ENCODE peak calls at places on chromosomes 4 and X, in four cellular contexts. One of them, this sample, is unnamed.

GRCh38 chr4:153684182-153685073 is at the start of gene TLR2:
- DNase-seq in GM23248: peak; percentile 47
- DNase-seq in stimulated activated CD4-positive, alpha-beta T cell treated with anti-CD3 and anti-CD28 coated beads, Interleukin-15, amount 100 ng/mL, for 1 hour: peak; percentile 41
- DNase-seq in NCI-H1417: peak; percentile 59
- DNase-seq in this sample: peak; percentile 26

GRCh38 chr4:188534917-188535316 is 395.7 kb downstream of the TRIML1 start:
- DNase-seq in GM23248: no peak
- DNase-seq in stimulated activated CD4-positive, alpha-beta T cell treated with anti-CD3 and anti-CD28 coated beads, Interleukin-15, amount 100 ng/mL, for 1 hour: no peak
- DNase-seq in NCI-H1417: no peak
- DNase-seq in this sample: no peak

GRCh38 chr4:68466185-68466584 is 18.9 kb downstream of the TMPRSS11E start:
- DNase-seq in stimulated activated CD4-positive, alpha-beta T cell treated with anti-CD3 and anti-CD28 coated beads, Interleukin-15, amount 100 ng/mL, for 1 hour: no peak
- DNase-seq in NCI-H1417: no peak
- DNase-seq in GM23248: peak; percentile 92
- DNase-seq in this sample: no peak

GRCh38 chrX:30215357-30215843 is at the start of gene MAGEB2:
- DNase-seq in GM23248: no peak
- DNase-seq in stimulated activated CD4-positive, alpha-beta T cell treated with anti-CD3 and anti-CD28 coated beads, Interleukin-15, amount 100 ng/mL, for 1 hour: no peak
- DNase-seq in NCI-H1417: no peak
- DNase-seq in this sample: no peak

GRCh38 chr4:173182403-173182802 is 13.8 kb downstream of the GALNT7 start:
- DNase-seq in NCI-H1417: no peak
- DNase-seq in stimulated activated CD4-positive, alpha-beta T cell treated with anti-CD3 and anti-CD28 coated beads, Interleukin-15, amount 100 ng/mL, for 1 hour: no peak
- DNase-seq in GM23248: peak; percentile 80
- DNase-seq in this sample: no peak

GRCh38 chr4:108240356-108240755 is 71.6 kb upstream of the LEF1 start:
- DNase-seq in GM23248: no peak
- DNase-seq in NCI-H1417: no peak
- DNase-seq in stimulated activated CD4-positive, alpha-beta T cell treated with anti-CD3 and anti-CD28 coated beads, Interleukin-15, amount 100 ng/mL, for 1 hour: no peak
- DNase-seq in this sample: no peak

GRCh38 chr4:48620861-48621260 is 130.8 kb downstream of the ZAR1 start:
- DNase-seq in GM23248: no peak
- DNase-seq in stimulated activated CD4-positive, alpha-beta T cell treated with anti-CD3 and anti-CD28 coated beads, Interleukin-15, amount 100 ng/mL, for 1 hour: no peak
- DNase-seq in NCI-H1417: no peak
- DNase-seq in this sample: no peak

GRCh38 chrX:35699642-35700041 is 98.5 kb upstream of the MAGEB16 start:
- DNase-seq in NCI-H1417: no peak
- DNase-seq in stimulated activated CD4-positive, alpha-beta T cell treated with anti-CD3 and anti-CD28 coated beads, Interleukin-15, amount 100 ng/mL, for 1 hour: no peak
- DNase-seq in GM23248: no peak
- DNase-seq in this sample: no peak

GRCh38 chr4:1939664-1940509 is 68.7 kb downstream of the NSD2 start:
- DNase-seq in GM23248: peak; percentile 91
- DNase-seq in NCI-H1417: no peak
- DNase-seq in stimulated activated CD4-positive, alpha-beta T cell treated with anti-CD3 and anti-CD28 coated beads, Interleukin-15, amount 100 ng/mL, for 1 hour: no peak
- DNase-seq in this sample: no peak

GRCh38 chr4:76950846-76951321 is 1.3 kb downstream of the SEPTIN11 start:
- DNase-seq in NCI-H1417: peak; percentile 76
- DNase-seq in stimulated activated CD4-positive, alpha-beta T cell treated with anti-CD3 and anti-CD28 coated beads, Interleukin-15, amount 100 ng/mL, for 1 hour: no peak
- DNase-seq in GM23248: peak; percentile 58
- DNase-seq in this sample: no peak

GRCh38 chr4:182885738-182886077 is 31.5 kb downstream of the DCTD start:
- DNase-seq in stimulated activated CD4-positive, alpha-beta T cell treated with anti-CD3 and anti-CD28 coated beads, Interleukin-15, amount 100 ng/mL, for 1 hour: no peak
- DNase-seq in GM23248: no peak
- DNase-seq in NCI-H1417: no peak
- DNase-seq in this sample: no peak

GRCh38 chrX:47242321-47242720 is 9.5 kb downstream of the USP11 start:
- DNase-seq in GM23248: no peak
- DNase-seq in stimulated activated CD4-positive, alpha-beta T cell treated with anti-CD3 and anti-CD28 coated beads, Interleukin-15, amount 100 ng/mL, for 1 hour: no peak
- DNase-seq in NCI-H1417: no peak
- DNase-seq in this sample: no peak

GRCh38 chr4:16721618-16722291 is 176.7 kb downstream of the LDB2 start:
- DNase-seq in GM23248: peak; percentile 73
- DNase-seq in NCI-H1417: no peak
- DNase-seq in stimulated activated CD4-positive, alpha-beta T cell treated with anti-CD3 and anti-CD28 coated beads, Interleukin-15, amount 100 ng/mL, for 1 hour: no peak
- DNase-seq in this sample: no peak

GRCh38 chr4:40736910-40737309 is 12.8 kb upstream of the NSUN7 start:
- DNase-seq in stimulated activated CD4-positive, alpha-beta T cell treated with anti-CD3 and anti-CD28 coated beads, Interleukin-15, amount 100 ng/mL, for 1 hour: no peak
- DNase-seq in NCI-H1417: peak; percentile 22
- DNase-seq in GM23248: peak; percentile 59
- DNase-seq in this sample: no peak

GRCh38 chrX:13430136-13430827 is 110.4 kb upstream of the ATXN3L start:
- DNase-seq in GM23248: peak; percentile 58
- DNase-seq in stimulated activated CD4-positive, alpha-beta T cell treated with anti-CD3 and anti-CD28 coated beads, Interleukin-15, amount 100 ng/mL, for 1 hour: no peak
- DNase-seq in NCI-H1417: no peak
- DNase-seq in this sample: no peak

GRCh38 chr4:109302366-109303140 is at the start of gene COL25A1:
- DNase-seq in GM23248: peak; percentile 53
- DNase-seq in stimulated activated CD4-positive, alpha-beta T cell treated with anti-CD3 and anti-CD28 coated beads, Interleukin-15, amount 100 ng/mL, for 1 hour: no peak
- DNase-seq in NCI-H1417: peak; percentile 91
- DNase-seq in this sample: no peak

GRCh38 chr4:99790796-99791617 is 25.6 kb upstream of the DAPP1 start:
- DNase-seq in GM23248: no peak
- DNase-seq in stimulated activated CD4-positive, alpha-beta T cell treated with anti-CD3 and anti-CD28 coated beads, Interleukin-15, amount 100 ng/mL, for 1 hour: no peak
- DNase-seq in NCI-H1417: peak; percentile 66
- DNase-seq in this sample: no peak

GRCh38 chrX:154013614-154014360 is 5.9 kb downstream of the IRAK1 start:
- DNase-seq in stimulated activated CD4-positive, alpha-beta T cell treated with anti-CD3 and anti-CD28 coated beads, Interleukin-15, amount 100 ng/mL, for 1 hour: peak; percentile 9
- DNase-seq in NCI-H1417: peak; percentile 11
- DNase-seq in GM23248: peak; percentile 42
- DNase-seq in this sample: no peak

GRCh38 chr4:76690091-76690905 is 207.6 kb downstream of the SOWAHB start:
- DNase-seq in stimulated activated CD4-positive, alpha-beta T cell treated with anti-CD3 and anti-CD28 coated beads, Interleukin-15, amount 100 ng/mL, for 1 hour: no peak
- DNase-seq in GM23248: peak; percentile 62
- DNase-seq in NCI-H1417: peak; percentile 57
- DNase-seq in this sample: no peak

GRCh38 chr4:173051697-173052096 is 116.9 kb upstream of the GALNT7 start:
- DNase-seq in GM23248: no peak
- DNase-seq in stimulated activated CD4-positive, alpha-beta T cell treated with anti-CD3 and anti-CD28 coated beads, Interleukin-15, amount 100 ng/mL, for 1 hour: no peak
- DNase-seq in NCI-H1417: no peak
- DNase-seq in this sample: no peak

GRCh38 chrX:149571770-149572169 is 15.5 kb downstream of the MAGEA9B start:
- DNase-seq in GM23248: no peak
- DNase-seq in NCI-H1417: no peak
- DNase-seq in stimulated activated CD4-positive, alpha-beta T cell treated with anti-CD3 and anti-CD28 coated beads, Interleukin-15, amount 100 ng/mL, for 1 hour: no peak
- DNase-seq in this sample: no peak

GRCh38 chr4:55087930-55088293 is 37.5 kb downstream of the KDR start:
- DNase-seq in NCI-H1417: no peak
- DNase-seq in stimulated activated CD4-positive, alpha-beta T cell treated with anti-CD3 and anti-CD28 coated beads, Interleukin-15, amount 100 ng/mL, for 1 hour: no peak
- DNase-seq in GM23248: no peak
- DNase-seq in this sample: no peak

GRCh38 chrX:23383411-23383810 is 48.8 kb downstream of the PTCHD1 start:
- DNase-seq in GM23248: peak; percentile 71
- DNase-seq in stimulated activated CD4-positive, alpha-beta T cell treated with anti-CD3 and anti-CD28 coated beads, Interleukin-15, amount 100 ng/mL, for 1 hour: no peak
- DNase-seq in NCI-H1417: no peak
- DNase-seq in this sample: no peak

GRCh38 chr4:15232725-15233597 is 194.9 kb upstream of the C1QTNF7 start:
- DNase-seq in GM23248: peak; percentile 68
- DNase-seq in NCI-H1417: no peak
- DNase-seq in stimulated activated CD4-positive, alpha-beta T cell treated with anti-CD3 and anti-CD28 coated beads, Interleukin-15, amount 100 ng/mL, for 1 hour: no peak
- DNase-seq in this sample: no peak

GRCh38 chrX:45843518-45843917 is 642.8 kb upstream of the DIPK2B start:
- DNase-seq in NCI-H1417: no peak
- DNase-seq in stimulated activated CD4-positive, alpha-beta T cell treated with anti-CD3 and anti-CD28 coated beads, Interleukin-15, amount 100 ng/mL, for 1 hour: no peak
- DNase-seq in GM23248: peak; percentile 16
- DNase-seq in this sample: no peak

GRCh38 chr4:176840166-176840565 is 47.4 kb upstream of the VEGFC start:
- DNase-seq in GM23248: peak; percentile 16
- DNase-seq in NCI-H1417: no peak
- DNase-seq in stimulated activated CD4-positive, alpha-beta T cell treated with anti-CD3 and anti-CD28 coated beads, Interleukin-15, amount 100 ng/mL, for 1 hour: no peak
- DNase-seq in this sample: no peak

GRCh38 chrX:154083134-154083517 is 14.4 kb downstream of the MECP2 start:
- DNase-seq in GM23248: no peak
- DNase-seq in stimulated activated CD4-positive, alpha-beta T cell treated with anti-CD3 and anti-CD28 coated beads, Interleukin-15, amount 100 ng/mL, for 1 hour: no peak
- DNase-seq in NCI-H1417: no peak
- DNase-seq in this sample: no peak

GRCh38 chr4:120066182-120066524 is 495 bp downstream of the MAD2L1 start:
- DNase-seq in NCI-H1417: no peak
- DNase-seq in GM23248: peak; percentile 39
- DNase-seq in stimulated activated CD4-positive, alpha-beta T cell treated with anti-CD3 and anti-CD28 coated beads, Interleukin-15, amount 100 ng/mL, for 1 hour: no peak
- DNase-seq in this sample: no peak

GRCh38 chr4:6298035-6298434 is 28.4 kb downstream of the WFS1 start:
- DNase-seq in GM23248: no peak
- DNase-seq in stimulated activated CD4-positive, alpha-beta T cell treated with anti-CD3 and anti-CD28 coated beads, Interleukin-15, amount 100 ng/mL, for 1 hour: no peak
- DNase-seq in NCI-H1417: no peak
- DNase-seq in this sample: no peak

GRCh38 chrX:56729152-56729557 is at the start of gene NBDY:
- DNase-seq in stimulated activated CD4-positive, alpha-beta T cell treated with anti-CD3 and anti-CD28 coated beads, Interleukin-15, amount 100 ng/mL, for 1 hour: peak; percentile 1
- DNase-seq in GM23248: peak; percentile 62
- DNase-seq in NCI-H1417: peak; percentile 78
- DNase-seq in this sample: no peak

GRCh38 chr4:86670739-86671138 is 76.6 kb downstream of the PTPN13 start:
- DNase-seq in NCI-H1417: no peak
- DNase-seq in GM23248: peak; percentile 76
- DNase-seq in stimulated activated CD4-positive, alpha-beta T cell treated with anti-CD3 and anti-CD28 coated beads, Interleukin-15, amount 100 ng/mL, for 1 hour: no peak
- DNase-seq in this sample: no peak

GRCh38 chr4:100816646-100817045 is 298.8 kb upstream of the EMCN start:
- DNase-seq in stimulated activated CD4-positive, alpha-beta T cell treated with anti-CD3 and anti-CD28 coated beads, Interleukin-15, amount 100 ng/mL, for 1 hour: no peak
- DNase-seq in NCI-H1417: no peak
- DNase-seq in GM23248: no peak
- DNase-seq in this sample: no peak

GRCh38 chr4:25704516-25704915 is 48.9 kb downstream of the SLC34A2 start:
- DNase-seq in NCI-H1417: no peak
- DNase-seq in stimulated activated CD4-positive, alpha-beta T cell treated with anti-CD3 and anti-CD28 coated beads, Interleukin-15, amount 100 ng/mL, for 1 hour: no peak
- DNase-seq in GM23248: no peak
- DNase-seq in this sample: no peak